ENCODE peak calls at places on chromosome 6, in four cellular contexts. One of them, this sample, is unnamed.

GRCh38 chr6:38459291-38459690 is 180.4 kb downstream of the BTBD9 start:
- DNase-seq in HepG2: no peak
- DNase-seq in K562: no peak
- DNase-seq in GM12878: no peak
- DNase-seq in this sample: no peak

GRCh38 chr6:33623895-33624381 is 2.8 kb downstream of the ITPR3 start:
- DNase-seq in HepG2: no peak
- DNase-seq in K562: no peak
- DNase-seq in GM12878: no peak
- DNase-seq in this sample: no peak

GRCh38 chr6:39276379-39276995 is 37.7 kb downstream of the KCNK17 start:
- DNase-seq in HepG2: no peak
- DNase-seq in K562: no peak
- DNase-seq in GM12878: no peak
- DNase-seq in this sample: no peak

GRCh38 chr6:36660771-36661471 is 17.6 kb upstream of the CDKN1A start:
- DNase-seq in HepG2: no peak
- DNase-seq in K562: peak; percentile 93
- DNase-seq in GM12878: no peak
- DNase-seq in this sample: no peak

GRCh38 chr6:148528292-148528691 is 185.7 kb downstream of the SASH1 start:
- DNase-seq in HepG2: no peak
- DNase-seq in K562: no peak
- DNase-seq in GM12878: no peak
- DNase-seq in this sample: no peak

GRCh38 chr6:11480541-11480940 is 57.0 kb upstream of the TMEM170B start:
- DNase-seq in HepG2: no peak
- DNase-seq in K562: no peak
- DNase-seq in GM12878: no peak
- DNase-seq in this sample: no peak

GRCh38 chr6:78829407-78829806 is 37.9 kb upstream of the IRAK1BP1 start:
- DNase-seq in HepG2: no peak
- DNase-seq in K562: no peak
- DNase-seq in GM12878: no peak
- DNase-seq in this sample: no peak

GRCh38 chr6:133888931-133889556 is at the start of gene TCF21:
- DNase-seq in HepG2: no peak
- DNase-seq in K562: no peak
- DNase-seq in GM12878: no peak
- DNase-seq in this sample: no peak

GRCh38 chr6:112735129-112735528 is 388.0 kb downstream of the RFPL4B start:
- DNase-seq in HepG2: no peak
- DNase-seq in K562: no peak
- DNase-seq in GM12878: no peak
- DNase-seq in this sample: no peak

DNA sequence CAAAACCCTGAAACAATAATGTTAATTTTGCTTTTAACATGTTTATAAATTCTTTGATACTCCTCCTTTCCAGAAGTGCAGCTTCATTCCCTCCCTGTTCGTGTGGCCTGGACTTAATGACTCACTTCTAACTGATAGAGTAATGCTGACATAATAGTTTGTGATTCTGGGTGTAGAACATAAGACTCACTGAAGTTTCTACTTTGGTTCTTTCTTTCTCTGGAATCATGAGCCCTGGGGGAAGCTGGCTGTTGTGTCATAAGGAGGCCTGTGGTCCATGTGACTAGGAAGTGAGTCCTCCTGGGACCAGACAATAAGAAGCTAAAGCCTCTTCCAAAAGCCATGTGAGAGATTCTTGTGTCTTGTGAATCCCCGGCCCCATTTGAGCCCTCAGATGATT is 30.5 kb upstream of the HLA-G start:
- DNase-seq in HepG2: no peak
- DNase-seq in K562: no peak
- DNase-seq in GM12878: no peak
- DNase-seq in this sample: no peak
- TF ChIP-seq BHLHE40 in HepG2: no peak
- TF ChIP-seq BHLHE40 in K562: no peak
- TF ChIP-seq BHLHE40 in GM12878: no peak
- TF ChIP-seq BHLHE40 in this sample: no peak

DNA sequence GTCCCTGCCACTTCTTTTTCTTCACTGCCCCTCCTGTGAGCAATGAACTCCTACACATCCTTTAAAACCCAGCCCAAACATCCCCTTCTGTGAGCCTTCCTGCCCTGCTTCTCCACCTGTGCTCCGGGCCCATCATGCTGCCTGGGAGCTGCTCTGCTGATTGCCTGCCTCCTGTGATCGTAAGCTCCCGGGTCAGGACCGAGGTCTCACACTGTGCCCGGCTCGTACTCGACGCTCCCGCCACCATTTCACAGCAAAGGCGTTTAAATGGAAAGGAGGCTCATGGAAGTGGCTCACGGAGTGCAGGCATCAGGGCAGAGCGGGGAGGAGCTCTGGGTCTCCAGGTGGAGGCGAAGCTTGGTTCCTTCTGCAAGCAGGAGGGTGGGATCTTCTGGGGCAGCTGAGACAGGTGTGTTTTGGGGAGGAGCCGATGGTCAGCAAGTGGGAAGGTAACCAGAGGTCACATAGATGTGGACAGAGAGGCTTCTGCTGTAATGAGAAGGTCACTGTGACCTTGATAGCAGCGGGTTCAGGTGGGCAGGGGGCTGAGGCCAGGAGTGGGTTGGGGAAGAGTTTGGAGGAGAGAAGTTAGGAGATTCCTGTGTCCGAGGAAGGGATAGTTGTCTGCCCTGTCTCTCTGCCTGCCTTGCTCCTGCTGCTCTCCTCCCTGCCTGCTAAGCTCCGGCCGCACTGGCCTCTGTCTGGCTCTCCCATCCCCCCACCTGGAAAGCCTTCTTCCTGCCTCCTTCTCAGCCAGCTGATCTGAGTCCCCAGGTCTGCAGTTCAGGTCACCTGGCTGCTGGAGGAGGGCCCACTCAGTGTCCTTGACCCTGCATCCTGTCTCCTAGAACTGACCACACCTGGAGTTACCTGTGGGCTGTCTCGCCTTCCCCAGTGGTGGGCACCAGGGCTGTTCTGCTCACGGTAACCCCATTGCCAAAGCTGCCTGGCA is 52.7 kb upstream of the FRMD1 start:
- DNase-seq in HepG2: no peak
- DNase-seq in K562: no peak
- DNase-seq in GM12878: no peak
- DNase-seq in this sample: no peak
- TF ChIP-seq SP1 in HepG2: no peak
- TF ChIP-seq SP1 in K562: no peak
- TF ChIP-seq SP1 in GM12878: no peak
- TF ChIP-seq SP1 in this sample: no peak

GRCh38 chr6:131258010-131258652 is 122.9 kb downstream of the AKAP7 start:
- DNase-seq in HepG2: no peak
- DNase-seq in K562: no peak
- DNase-seq in GM12878: no peak
- DNase-seq in this sample: no peak
- TF ChIP-seq BHLHE40 in HepG2: no peak
- TF ChIP-seq BHLHE40 in K562: no peak
- TF ChIP-seq BHLHE40 in GM12878: no peak
- TF ChIP-seq BHLHE40 in this sample: no peak

GRCh38 chr6:127550403-127550802 is 26.6 kb upstream of the C6orf58 start:
- DNase-seq in HepG2: no peak
- DNase-seq in K562: no peak
- DNase-seq in GM12878: no peak
- DNase-seq in this sample: no peak

DNA sequence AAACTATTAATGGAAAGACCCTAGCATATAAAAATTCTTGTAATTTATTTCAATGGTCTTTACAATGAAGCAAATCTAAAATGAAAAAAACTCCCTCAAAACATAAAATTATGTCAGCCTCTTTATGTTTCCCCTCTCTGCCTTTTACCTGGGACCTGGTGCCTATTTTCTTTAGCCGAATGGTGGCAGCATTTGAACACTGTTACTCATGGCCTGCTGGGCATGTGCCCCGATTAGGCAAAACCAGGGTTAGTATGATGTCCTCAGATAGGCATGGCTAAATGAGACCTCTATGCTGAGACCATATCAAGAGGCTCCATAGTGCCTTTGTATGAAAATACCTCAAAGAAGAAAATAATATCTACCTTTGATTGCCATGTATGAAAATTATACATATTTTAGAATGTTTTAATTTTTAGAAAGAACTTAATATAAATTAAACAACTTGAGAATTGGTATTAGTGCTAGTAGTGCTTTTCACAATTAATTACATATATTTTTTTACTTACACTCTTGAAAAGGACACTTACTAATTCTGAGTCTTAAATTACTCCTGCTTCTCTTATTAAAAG is 22.5 kb upstream of the C6orf58 start:
- DNase-seq in HepG2: peak; percentile 46
- DNase-seq in K562: no peak
- DNase-seq in GM12878: no peak
- DNase-seq in this sample: peak; percentile 49
- TF ChIP-seq SP1 in HepG2: no peak
- TF ChIP-seq SP1 in K562: no peak
- TF ChIP-seq SP1 in GM12878: no peak
- TF ChIP-seq SP1 in this sample: no peak